ENCODE peak calls at places on chromosome 9, in six cellular contexts. Z is suprapubic skin, N is heart right ventricle, L is left lung, D is A673, O is AG09319. A is an unnamed sample.

GRCh38 chr9:120655005-120655622 is 59.2 kb downstream of the MEGF9 start:
- DNase-seq in Z (no peak), N (no peak), L (no peak), D (no peak), O (no peak), A (no peak)

GRCh38 chr9:114336699-114337395 is 7.2 kb downstream of the ORM2 start:
- DNase-seq in Z (no peak), N (no peak), L (no peak), D (no peak), O (no peak), A (no peak)

GRCh38 chr9:116090030-116090770 is 63.4 kb upstream of the PAPPA start:
- DNase-seq in Z (no peak), N (no peak), L (no peak), D (no peak), O (no peak), A (no peak)

GRCh38 chr9:13715430-13715829 is 435.9 kb upstream of the MPDZ start:
- DNase-seq in Z (no peak), N (no peak), L (no peak), D (no peak), O (no peak), A (no peak)

GRCh38 chr9:84597131-84597530 is 72.4 kb upstream of the NTRK2 start:
- DNase-seq in Z (no peak), N (no peak), L (no peak), D (no peak), O (no peak), A (no peak)

GRCh38 chr9:131745611-131746010 is 5.7 kb upstream of the RAPGEF1 start:
- DNase-seq in Z (no peak), N (no peak), L (no peak), D (no peak), O (no peak), A (no peak)

GRCh38 chr9:101354143-101354764 is 30.6 kb downstream of the BAAT start:
- DNase-seq in Z (no peak), N (no peak), L (no peak), D (no peak), O (no peak), A (no peak)

GRCh38 chr9:89247431-89248370 is 63.3 kb upstream of the CKS2 start:
- DNase-seq in Z (no peak), N (no peak), L (no peak), D (no peak), O (no peak), A (no peak)

GRCh38 chr9:110977259-110977709 is 61.0 kb downstream of the LPAR1 start:
- DNase-seq in Z (no peak), N (no peak), L (no peak), D (peak; percentile 75), O (no peak), A (no peak)

GRCh38 chr9:13778486-13779110 is 499.1 kb upstream of the MPDZ start:
- DNase-seq in Z (no peak), N (no peak), L (no peak), D (no peak), O (no peak), A (no peak)

GRCh38 chr9:116870566-116870965 is 183.5 kb downstream of the TRIM32 start:
- DNase-seq in Z (no peak), N (no peak), L (no peak), D (no peak), O (no peak), A (no peak)

GRCh38 chr9:137253717-137254623 is 1.2 kb upstream of the NELFB start:
- DNase-seq in Z (no peak), N (no peak), L (no peak), D (peak; percentile 60), O (no peak), A (no peak)

GRCh38 chr9:70411141-70411929 is 3.1 kb downstream of the KLF9 start:
- DNase-seq in Z (peak; percentile 82), N (peak; percentile 54), L (peak; percentile 50), D (no peak), O (peak; percentile 69), A (no peak)

GRCh38 chr9:98559568-98559967 is 149.2 kb downstream of the GABBR2 start:
- DNase-seq in Z (no peak), N (no peak), L (no peak), D (no peak), O (no peak), A (no peak)

GRCh38 chr9:83649080-83649479 is 26.1 kb downstream of the IDNK start:
- DNase-seq in Z (no peak), N (peak; percentile 75), L (peak; percentile 57), D (peak; percentile 65), O (peak; percentile 7), A (peak; percentile 68)

GRCh38 chr9:5578698-5579085 is 50.2 kb upstream of the RIC1 start:
- DNase-seq in Z (no peak), N (no peak), L (no peak), D (peak; percentile 15), O (no peak), A (no peak)

GRCh38 chr9:88952086-88952615 is 39.1 kb upstream of the S1PR3 start:
- DNase-seq in Z (no peak), N (no peak), L (no peak), D (peak; percentile 49), O (no peak), A (no peak)

GRCh38 chr9:27865031-27865438 is 291.8 kb upstream of the C9orf72 start:
- DNase-seq in Z (no peak), N (no peak), L (peak; percentile 38), D (peak; percentile 71), O (no peak), A (no peak)

GRCh38 chr9:4553951-4554381 is 63.7 kb downstream of the SLC1A1 start:
- DNase-seq in Z (no peak), N (no peak), L (no peak), D (no peak), O (peak; percentile 31), A (no peak)

GRCh38 chr9:103399535-103399934 is 404.4 kb downstream of the CYLC2 start:
- DNase-seq in Z (no peak), N (no peak), L (no peak), D (no peak), O (no peak), A (no peak)

GRCh38 chr9:93826209-93826608 is 128.9 kb downstream of the BARX1 start:
- DNase-seq in Z (peak; percentile 63), N (no peak), L (no peak), D (no peak), O (no peak), A (peak; percentile 43)

GRCh38 chr9:4927701-4928100 is 57.4 kb upstream of the JAK2 start:
- DNase-seq in Z (no peak), N (no peak), L (no peak), D (no peak), O (peak; percentile 35), A (no peak)

GRCh38 chr9:89789922-89790510 is 185.2 kb downstream of the GADD45G start:
- DNase-seq in Z (no peak), N (no peak), L (no peak), D (no peak), O (no peak), A (no peak)

GRCh38 chr9:118533101-118533500 is 828.9 kb downstream of the TLR4 start:
- DNase-seq in Z (no peak), N (no peak), L (no peak), D (no peak), O (no peak), A (no peak)

GRCh38 chr9:6564370-6564769 is 81.2 kb downstream of the GLDC start:
- DNase-seq in Z (no peak), N (no peak), L (no peak), D (no peak), O (no peak), A (no peak)

GRCh38 chr9:125559194-125559593 is 147.8 kb downstream of the MAPKAP1 start:
- DNase-seq in Z (no peak), N (no peak), L (no peak), D (no peak), O (no peak), A (no peak)

GRCh38 chr9:129140397-129141065 is 29.3 kb downstream of the PTPA start:
- DNase-seq in Z (no peak), N (peak; percentile 46), L (peak; percentile 66), D (peak; percentile 79), O (no peak), A (no peak)

GRCh38 chr9:22446589-22446949 is at the start of gene DMRTA1:
- DNase-seq in Z (peak; percentile 84), N (peak; percentile 84), L (peak; percentile 87), D (peak; percentile 85), O (no peak), A (no peak)

GRCh38 chr9:86903461-86904010 is 43.8 kb downstream of the GAS1 start:
- DNase-seq in Z (no peak), N (no peak), L (no peak), D (no peak), O (no peak), A (no peak)

GRCh38 chr9:124054671-124055212 is 43.2 kb downstream of the LHX2 start:
- DNase-seq in Z (no peak), N (no peak), L (no peak), D (no peak), O (peak; percentile 40), A (no peak)

DNA sequence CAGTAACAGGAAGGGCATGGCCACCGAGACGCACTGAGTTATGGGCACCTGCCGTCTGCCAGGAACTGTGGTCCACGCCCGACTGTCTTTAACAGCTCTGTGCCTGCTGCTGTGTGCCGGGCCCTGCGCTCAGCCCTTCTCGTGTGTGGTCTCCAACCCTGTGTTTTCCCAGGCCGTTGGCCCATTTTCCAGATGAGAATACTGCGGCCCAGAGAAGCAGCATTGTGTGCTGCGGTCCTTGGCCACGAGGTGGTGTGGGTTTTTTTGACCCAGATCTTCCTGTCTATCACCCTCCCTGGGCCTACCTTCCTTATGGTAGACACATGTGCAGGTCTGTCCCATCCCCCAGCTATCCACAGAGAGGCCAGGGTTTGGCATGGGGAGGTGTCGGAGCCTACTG is 47.0 kb downstream of the RXRA start:
- DNase-seq in Z (no peak), N (no peak), L (no peak), D (no peak), O (no peak), A (no peak)
- TF ChIP-seq CTCF in Z (no peak), N (no peak), L (peak; percentile 6), D (no peak), O (no peak), A (peak; percentile 60)

GRCh38 chr9:34126207-34127034 is at the start of gene DCAF12:
- DNase-seq in Z (peak; percentile 95), N (peak; percentile 92), L (peak; percentile 92), D (peak; percentile 96), O (peak; percentile 62), A (peak; percentile 87)
- TF ChIP-seq CTCF in Z (no peak), N (no peak), L (no peak), D (no peak), O (no peak), A (no peak)

GRCh38 chr9:127093319-127094020 is 29.0 kb downstream of the ANGPTL2 start:
- DNase-seq in Z (peak; percentile 68), N (no peak), L (no peak), D (no peak), O (no peak), A (no peak)
- TF ChIP-seq CTCF in Z (no peak), N (no peak), L (no peak), D (no peak), O (no peak), A (no peak)

DNA sequence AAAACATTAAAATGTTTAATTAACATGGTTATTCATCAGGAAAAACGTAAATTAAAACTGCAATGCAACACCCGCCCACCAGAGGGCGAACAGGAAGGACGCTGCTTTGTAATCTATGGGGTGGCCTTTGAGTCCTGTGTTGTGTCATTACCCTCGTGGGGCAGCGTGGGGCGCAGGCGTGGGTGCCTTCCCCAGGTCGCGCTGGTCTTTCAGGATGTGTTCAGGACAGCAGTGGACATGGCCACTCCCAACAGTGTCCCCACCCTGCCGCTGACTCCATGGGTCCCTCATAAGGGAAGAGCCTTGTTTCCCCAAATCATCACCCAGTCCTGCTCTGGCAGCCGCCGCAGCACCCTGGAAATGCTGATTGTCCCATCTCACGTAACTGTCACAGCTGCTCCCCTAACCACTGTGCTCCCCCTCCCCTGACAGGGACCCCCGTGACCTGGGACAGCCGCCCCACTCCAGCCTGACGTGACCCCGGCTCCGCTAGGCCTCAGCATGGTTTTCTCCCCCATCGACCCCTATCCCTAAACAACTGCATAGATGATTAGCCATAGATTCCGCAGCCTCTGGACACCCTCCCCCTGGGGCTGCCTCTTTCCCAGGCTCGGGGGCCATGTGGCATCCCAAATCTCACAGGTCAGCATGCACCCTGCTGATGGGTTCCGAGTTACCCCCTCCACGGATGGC is 36.4 kb downstream of the GLT6D1 start:
- DNase-seq in Z (peak; percentile 78), N (no peak), L (no peak), D (peak; percentile 59), O (no peak), A (no peak)
- TF ChIP-seq CTCF in Z (peak; percentile 29), N (peak; percentile 75), L (peak; percentile 68), D (peak; percentile 79), O (peak; percentile 72), A (peak; percentile 89)

A was measured in CD14-positive monocyte.